ENCODE peak calls at places on chromosomes 1 and 21, in eight cellular contexts. One of them, this sample, is unnamed.
A peak's percentile ranks its signal among the peaks of the same experiment; 100 is the strongest.

GRCh38 chr1:226678701-226679100 is 60.4 kb downstream of the ITPKB start:
- DNase-seq in A673: no peak
- DNase-seq in AG10803: no peak
- DNase-seq in HL-60: no peak
- DNase-seq in left ventricle myocardium inferior: no peak
- DNase-seq in neural progenitor cell: no peak
- DNase-seq in tibial nerve: no peak
- DNase-seq in H1: no peak
- DNase-seq in this sample: no peak

GRCh38 chr1:243270097-243270864 is 14.4 kb downstream of the SDCCAG8 start:
- DNase-seq in neural progenitor cell: no peak
- DNase-seq in AG10803: no peak
- DNase-seq in HL-60: no peak
- DNase-seq in A673: no peak
- DNase-seq in tibial nerve: no peak
- DNase-seq in H1: no peak
- DNase-seq in left ventricle myocardium inferior: no peak
- DNase-seq in this sample: no peak

GRCh38 chr1:40435471-40435870 is 14.8 kb upstream of the ZFP69B start:
- DNase-seq in tibial nerve: no peak
- DNase-seq in neural progenitor cell: no peak
- DNase-seq in A673: no peak
- DNase-seq in H1: no peak
- DNase-seq in left ventricle myocardium inferior: no peak
- DNase-seq in AG10803: no peak
- DNase-seq in HL-60: no peak
- DNase-seq in this sample: no peak

GRCh38 chr1:177981186-177981585 is 11.3 kb upstream of the SEC16B start:
- DNase-seq in AG10803: no peak
- DNase-seq in H1: no peak
- DNase-seq in neural progenitor cell: no peak
- DNase-seq in tibial nerve: no peak
- DNase-seq in left ventricle myocardium inferior: no peak
- DNase-seq in A673: no peak
- DNase-seq in HL-60: no peak
- DNase-seq in this sample: no peak

GRCh38 chr1:234186037-234186688 is 187.1 kb upstream of the COA6 start:
- DNase-seq in left ventricle myocardium inferior: no peak
- DNase-seq in AG10803: peak; percentile 18
- DNase-seq in neural progenitor cell: no peak
- DNase-seq in H1: no peak
- DNase-seq in HL-60: no peak
- DNase-seq in A673: no peak
- DNase-seq in tibial nerve: no peak
- DNase-seq in this sample: no peak

GRCh38 chr1:245380790-245381535 is 226.2 kb downstream of the KIF26B start:
- DNase-seq in HL-60: no peak
- DNase-seq in A673: no peak
- DNase-seq in left ventricle myocardium inferior: no peak
- DNase-seq in neural progenitor cell: peak; percentile 53
- DNase-seq in AG10803: no peak
- DNase-seq in H1: no peak
- DNase-seq in tibial nerve: no peak
- DNase-seq in this sample: no peak

GRCh38 chr1:15714438-15715136 is 21.5 kb upstream of the SLC25A34 start:
- DNase-seq in left ventricle myocardium inferior: no peak
- DNase-seq in A673: no peak
- DNase-seq in AG10803: peak; percentile 77
- DNase-seq in H1: no peak
- DNase-seq in HL-60: no peak
- DNase-seq in tibial nerve: no peak
- DNase-seq in neural progenitor cell: no peak
- DNase-seq in this sample: no peak

GRCh38 chr1:1759456-1760344 is 18.6 kb downstream of the NADK start:
- DNase-seq in neural progenitor cell: no peak
- DNase-seq in H1: no peak
- DNase-seq in AG10803: no peak
- DNase-seq in A673: no peak
- DNase-seq in left ventricle myocardium inferior: no peak
- DNase-seq in HL-60: no peak
- DNase-seq in tibial nerve: no peak
- DNase-seq in this sample: peak; percentile 75

GRCh38 chr1:53734650-53735211 is 4.2 kb downstream of the GLIS1 start:
- DNase-seq in H1: no peak
- DNase-seq in A673: no peak
- DNase-seq in left ventricle myocardium inferior: no peak
- DNase-seq in neural progenitor cell: peak; percentile 60
- DNase-seq in tibial nerve: no peak
- DNase-seq in AG10803: peak; percentile 79
- DNase-seq in HL-60: no peak
- DNase-seq in this sample: no peak

GRCh38 chr1:45535988-45536766 is 14.4 kb upstream of the AKR1A1 start:
- DNase-seq in left ventricle myocardium inferior: no peak
- DNase-seq in neural progenitor cell: no peak
- DNase-seq in AG10803: no peak
- DNase-seq in tibial nerve: no peak
- DNase-seq in A673: no peak
- DNase-seq in HL-60: no peak
- DNase-seq in H1: no peak
- DNase-seq in this sample: no peak

GRCh38 chr1:214974002-214974401 is 108.5 kb upstream of the KCNK2 start:
- DNase-seq in A673: no peak
- DNase-seq in AG10803: no peak
- DNase-seq in tibial nerve: no peak
- DNase-seq in neural progenitor cell: no peak
- DNase-seq in HL-60: no peak
- DNase-seq in H1: no peak
- DNase-seq in left ventricle myocardium inferior: no peak
- DNase-seq in this sample: no peak

GRCh38 chr1:12424793-12425192 is 193.2 kb downstream of the DHRS3 start:
- DNase-seq in AG10803: no peak
- DNase-seq in left ventricle myocardium inferior: no peak
- DNase-seq in HL-60: no peak
- DNase-seq in neural progenitor cell: no peak
- DNase-seq in H1: no peak
- DNase-seq in tibial nerve: no peak
- DNase-seq in A673: no peak
- DNase-seq in this sample: no peak

GRCh38 chr21:34606621-34607020 is 8.3 kb downstream of the RCAN1 start:
- DNase-seq in tibial nerve: no peak
- DNase-seq in H1: no peak
- DNase-seq in neural progenitor cell: peak; percentile 35
- DNase-seq in AG10803: no peak
- DNase-seq in HL-60: no peak
- DNase-seq in left ventricle myocardium inferior: no peak
- DNase-seq in A673: no peak
- DNase-seq in this sample: no peak

GRCh38 chr1:23103001-23103879 is 65.4 kb downstream of the LUZP1 start:
- DNase-seq in tibial nerve: no peak
- DNase-seq in H1: no peak
- DNase-seq in A673: peak; percentile 69
- DNase-seq in left ventricle myocardium inferior: no peak
- DNase-seq in AG10803: no peak
- DNase-seq in HL-60: peak; percentile 14
- DNase-seq in neural progenitor cell: no peak
- DNase-seq in this sample: peak; percentile 54

GRCh38 chr21:43669828-43670605 is 10.7 kb downstream of the RRP1B start:
- DNase-seq in HL-60: no peak
- DNase-seq in AG10803: no peak
- DNase-seq in left ventricle myocardium inferior: no peak
- DNase-seq in A673: no peak
- DNase-seq in neural progenitor cell: no peak
- DNase-seq in tibial nerve: no peak
- DNase-seq in H1: no peak
- DNase-seq in this sample: no peak

DNA sequence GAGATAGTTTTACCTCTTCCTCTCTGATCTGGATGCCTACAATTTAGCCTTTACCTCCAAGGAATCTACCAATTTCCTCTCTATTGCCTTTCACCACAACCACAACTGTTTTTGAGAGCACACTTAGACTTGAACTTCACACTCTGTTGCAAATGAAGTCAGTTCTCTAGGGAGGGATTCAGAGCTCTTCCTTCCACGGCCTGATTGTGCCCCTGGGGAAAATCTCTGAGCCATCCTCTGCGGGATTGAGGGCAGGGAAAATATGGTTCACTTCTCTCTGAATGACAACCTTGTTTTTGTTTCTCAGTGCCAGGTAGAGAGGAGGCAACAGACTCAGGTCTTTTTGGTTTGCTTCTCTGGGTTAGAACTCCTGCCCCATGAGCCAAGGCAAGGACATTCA is 35.4 kb upstream of the BCL10 start:
- DNase-seq in AG10803: no peak
- DNase-seq in H1: no peak
- DNase-seq in neural progenitor cell: no peak
- DNase-seq in left ventricle myocardium inferior: no peak
- DNase-seq in A673: peak; percentile 30
- DNase-seq in tibial nerve: no peak
- DNase-seq in HL-60: no peak
- DNase-seq in this sample: no peak
- TF ChIP-seq CTCF in AG10803: no peak
- TF ChIP-seq CTCF in H1: no peak
- TF ChIP-seq CTCF in neural progenitor cell: no peak
- TF ChIP-seq CTCF in left ventricle myocardium inferior: no peak
- TF ChIP-seq CTCF in A673: no peak
- TF ChIP-seq CTCF in tibial nerve: no peak
- TF ChIP-seq CTCF in HL-60: no peak
- TF ChIP-seq CTCF in this sample: no peak

GRCh38 chr1:221632072-221632471 is 109.8 kb downstream of the DUSP10 start:
- DNase-seq in tibial nerve: no peak
- DNase-seq in A673: no peak
- DNase-seq in neural progenitor cell: no peak
- DNase-seq in HL-60: no peak
- DNase-seq in left ventricle myocardium inferior: no peak
- DNase-seq in H1: no peak
- DNase-seq in AG10803: no peak
- DNase-seq in this sample: no peak

GRCh38 chr1:221634606-221635005 is 107.3 kb downstream of the DUSP10 start:
- DNase-seq in H1: no peak
- DNase-seq in AG10803: no peak
- DNase-seq in HL-60: no peak
- DNase-seq in neural progenitor cell: no peak
- DNase-seq in left ventricle myocardium inferior: no peak
- DNase-seq in tibial nerve: no peak
- DNase-seq in A673: no peak
- DNase-seq in this sample: no peak

GRCh38 chr1:221630236-221630635 is 111.7 kb downstream of the DUSP10 start:
- DNase-seq in HL-60: no peak
- DNase-seq in left ventricle myocardium inferior: no peak
- DNase-seq in neural progenitor cell: no peak
- DNase-seq in H1: no peak
- DNase-seq in tibial nerve: no peak
- DNase-seq in A673: no peak
- DNase-seq in AG10803: no peak
- DNase-seq in this sample: no peak

GRCh38 chr1:221634010-221634409 is 107.9 kb downstream of the DUSP10 start:
- DNase-seq in left ventricle myocardium inferior: no peak
- DNase-seq in A673: no peak
- DNase-seq in HL-60: no peak
- DNase-seq in neural progenitor cell: no peak
- DNase-seq in H1: no peak
- DNase-seq in tibial nerve: no peak
- DNase-seq in AG10803: no peak
- DNase-seq in this sample: no peak

GRCh38 chr1:221631551-221631950 is 110.3 kb downstream of the DUSP10 start:
- DNase-seq in AG10803: no peak
- DNase-seq in tibial nerve: no peak
- DNase-seq in A673: no peak
- DNase-seq in neural progenitor cell: no peak
- DNase-seq in H1: no peak
- DNase-seq in HL-60: no peak
- DNase-seq in left ventricle myocardium inferior: no peak
- DNase-seq in this sample: no peak
- TF ChIP-seq CTCF in AG10803: no peak
- TF ChIP-seq CTCF in tibial nerve: no peak
- TF ChIP-seq CTCF in A673: no peak
- TF ChIP-seq CTCF in neural progenitor cell: no peak
- TF ChIP-seq CTCF in H1: no peak
- TF ChIP-seq CTCF in HL-60: no peak
- TF ChIP-seq CTCF in left ventricle myocardium inferior: no peak
- TF ChIP-seq CTCF in this sample: no peak

DNA sequence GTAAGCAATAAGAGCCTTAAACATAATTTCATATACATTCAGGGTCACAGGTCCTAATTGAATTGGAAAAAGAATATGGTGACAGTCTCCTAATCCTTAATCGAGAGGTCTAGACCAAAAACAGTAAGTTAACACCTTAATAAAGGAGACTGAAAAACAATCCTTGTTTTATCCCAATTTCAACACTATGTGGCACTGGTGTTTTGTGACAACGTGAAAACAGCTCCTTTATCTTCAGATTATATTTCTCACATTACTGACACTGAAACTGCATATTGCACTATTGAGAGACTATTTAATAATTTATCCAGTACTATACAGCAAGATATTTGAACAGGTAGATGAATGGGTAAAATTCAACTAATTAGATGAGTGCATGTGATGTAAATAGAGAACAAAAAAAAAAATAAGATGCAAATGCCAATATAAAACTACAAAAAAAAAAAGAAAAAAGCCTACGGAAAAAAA is 34.1 kb downstream of the TP53BP2 start:
- DNase-seq in HL-60: no peak
- DNase-seq in H1: no peak
- DNase-seq in AG10803: peak; percentile 45
- DNase-seq in A673: peak; percentile 61
- DNase-seq in tibial nerve: no peak
- DNase-seq in left ventricle myocardium inferior: no peak
- DNase-seq in neural progenitor cell: no peak
- DNase-seq in this sample: no peak
- TF ChIP-seq CTCF in HL-60: peak; percentile 14
- TF ChIP-seq CTCF in H1: no peak
- TF ChIP-seq CTCF in AG10803: peak; percentile 69
- TF ChIP-seq CTCF in A673: peak; percentile 63
- TF ChIP-seq CTCF in tibial nerve: peak; percentile 51
- TF ChIP-seq CTCF in left ventricle myocardium inferior: peak; percentile 65
- TF ChIP-seq CTCF in neural progenitor cell: peak; percentile 50
- TF ChIP-seq CTCF in this sample: peak; percentile 38

GRCh38 chr1:117066367-117066766 is 6.2 kb downstream of the TTF2 start:
- DNase-seq in H1: no peak
- DNase-seq in AG10803: no peak
- DNase-seq in A673: no peak
- DNase-seq in tibial nerve: no peak
- DNase-seq in left ventricle myocardium inferior: no peak
- DNase-seq in neural progenitor cell: no peak
- DNase-seq in HL-60: no peak
- DNase-seq in this sample: peak; percentile 14

GRCh38 chr1:117068580-117068979 is 8.5 kb downstream of the TTF2 start:
- DNase-seq in tibial nerve: no peak
- DNase-seq in left ventricle myocardium inferior: no peak
- DNase-seq in AG10803: no peak
- DNase-seq in H1: no peak
- DNase-seq in HL-60: no peak
- DNase-seq in neural progenitor cell: no peak
- DNase-seq in A673: no peak
- DNase-seq in this sample: no peak

GRCh38 chr1:117067528-117068370 is 7.6 kb downstream of the TTF2 start:
- DNase-seq in neural progenitor cell: peak; percentile 72
- DNase-seq in left ventricle myocardium inferior: peak; percentile 19
- DNase-seq in HL-60: peak; percentile 43
- DNase-seq in A673: peak; percentile 60
- DNase-seq in AG10803: peak; percentile 58
- DNase-seq in tibial nerve: peak; percentile 31
- DNase-seq in H1: no peak
- DNase-seq in this sample: peak; percentile 51

GRCh38 chr1:117070124-117070523 is 10.0 kb downstream of the TTF2 start:
- DNase-seq in HL-60: no peak
- DNase-seq in left ventricle myocardium inferior: no peak
- DNase-seq in A673: no peak
- DNase-seq in AG10803: peak; percentile 32
- DNase-seq in tibial nerve: no peak
- DNase-seq in neural progenitor cell: no peak
- DNase-seq in H1: no peak
- DNase-seq in this sample: no peak

GRCh38 chr1:117069220-117069844 is 9.2 kb downstream of the TTF2 start:
- DNase-seq in H1: no peak
- DNase-seq in HL-60: no peak
- DNase-seq in left ventricle myocardium inferior: no peak
- DNase-seq in A673: peak; percentile 22
- DNase-seq in neural progenitor cell: no peak
- DNase-seq in tibial nerve: no peak
- DNase-seq in AG10803: no peak
- DNase-seq in this sample: no peak
- TF ChIP-seq CTCF in H1: no peak
- TF ChIP-seq CTCF in HL-60: no peak
- TF ChIP-seq CTCF in left ventricle myocardium inferior: no peak
- TF ChIP-seq CTCF in A673: no peak
- TF ChIP-seq CTCF in neural progenitor cell: no peak
- TF ChIP-seq CTCF in tibial nerve: no peak
- TF ChIP-seq CTCF in AG10803: no peak
- TF ChIP-seq CTCF in this sample: no peak